ENCODE peak calls at places on chromosomes 3 and 15, in seven cellular contexts. One of them, this sample, is unnamed. For H3K4me1, the result is how much of the 10 kb centered on the place peaks cover.

GRCh38 chr3:147963711-147964110 is 554.5 kb downstream of the ZIC1 start:
- DNase-seq in body of pancreas: no peak
- DNase-seq in stomach: no peak
- DNase-seq in psoas muscle: no peak
- DNase-seq in BE2C: no peak
- DNase-seq in cardiac muscle cell: no peak
- DNase-seq in GM12878: no peak
- DNase-seq in this sample: no peak

GRCh38 chr15:23589012-23589411 is 23.5 kb downstream of the MKRN3 start:
- DNase-seq in body of pancreas: peak
- DNase-seq in stomach: no peak
- DNase-seq in psoas muscle: no peak
- DNase-seq in BE2C: no peak
- DNase-seq in cardiac muscle cell: no peak
- DNase-seq in GM12878: no peak
- DNase-seq in this sample: no peak

GRCh38 chr3:39361252-39361927 is 21.8 kb upstream of the SLC25A38 start:
- DNase-seq in body of pancreas: no peak
- DNase-seq in stomach: no peak
- DNase-seq in psoas muscle: no peak
- DNase-seq in BE2C: no peak
- DNase-seq in cardiac muscle cell: no peak
- DNase-seq in GM12878: no peak
- DNase-seq in this sample: no peak

GRCh38 chr3:58102976-58103447 is 94.8 kb downstream of the FLNB start:
- DNase-seq in body of pancreas: peak
- DNase-seq in stomach: peak
- DNase-seq in psoas muscle: no peak
- DNase-seq in BE2C: no peak
- DNase-seq in cardiac muscle cell: no peak
- DNase-seq in GM12878: no peak
- DNase-seq in this sample: no peak

GRCh38 chr15:75758071-75758872 is 45.6 kb upstream of the CSPG4 start:
- DNase-seq in body of pancreas: peak
- DNase-seq in stomach: peak
- DNase-seq in psoas muscle: peak
- DNase-seq in BE2C: peak
- DNase-seq in cardiac muscle cell: peak
- DNase-seq in GM12878: peak
- DNase-seq in this sample: peak

GRCh38 chr3:129764090-129764489 is 129.4 kb downstream of the TMCC1 start:
- DNase-seq in body of pancreas: no peak
- DNase-seq in stomach: no peak
- DNase-seq in psoas muscle: no peak
- DNase-seq in BE2C: no peak
- DNase-seq in cardiac muscle cell: no peak
- DNase-seq in GM12878: no peak
- DNase-seq in this sample: no peak

GRCh38 chr15:69665641-69666091 is 213.0 kb downstream of the RPLP1 start:
- DNase-seq in body of pancreas: no peak
- DNase-seq in stomach: no peak
- DNase-seq in psoas muscle: no peak
- DNase-seq in BE2C: no peak
- DNase-seq in cardiac muscle cell: peak
- DNase-seq in GM12878: no peak
- DNase-seq in this sample: no peak

GRCh38 chr3:99895706-99896441 is 78.2 kb downstream of the CMSS1 start:
- DNase-seq in body of pancreas: peak
- DNase-seq in stomach: no peak
- DNase-seq in psoas muscle: no peak
- DNase-seq in BE2C: no peak
- DNase-seq in cardiac muscle cell: peak
- DNase-seq in GM12878: no peak
- DNase-seq in this sample: peak

GRCh38 chr3:23713641-23714040 is 92.1 kb upstream of the UBE2E1 start:
- DNase-seq in body of pancreas: no peak
- DNase-seq in stomach: no peak
- DNase-seq in psoas muscle: no peak
- DNase-seq in BE2C: no peak
- DNase-seq in cardiac muscle cell: no peak
- DNase-seq in GM12878: no peak
- DNase-seq in this sample: no peak

GRCh38 chr3:194098036-194098871 is 37.7 kb upstream of the HES1 start:
- DNase-seq in body of pancreas: peak
- DNase-seq in stomach: no peak
- DNase-seq in psoas muscle: no peak
- DNase-seq in BE2C: no peak
- DNase-seq in cardiac muscle cell: no peak
- DNase-seq in GM12878: no peak
- DNase-seq in this sample: no peak

GRCh38 chr15:96273317-96274086 is 57.0 kb upstream of the NR2F2 start:
- DNase-seq in body of pancreas: peak
- DNase-seq in stomach: no peak
- DNase-seq in psoas muscle: no peak
- DNase-seq in BE2C: peak
- DNase-seq in cardiac muscle cell: peak
- DNase-seq in GM12878: peak
- DNase-seq in this sample: peak

GRCh38 chr3:71050133-71050520 is 533.4 kb downstream of the FOXP1 start:
- DNase-seq in body of pancreas: no peak
- DNase-seq in stomach: no peak
- DNase-seq in psoas muscle: no peak
- DNase-seq in BE2C: no peak
- DNase-seq in cardiac muscle cell: peak
- DNase-seq in GM12878: no peak
- DNase-seq in this sample: no peak

GRCh38 chr15:53611145-53611920 is 148.1 kb downstream of the WDR72 start:
- DNase-seq in body of pancreas: no peak
- DNase-seq in stomach: no peak
- DNase-seq in psoas muscle: no peak
- DNase-seq in BE2C: no peak
- DNase-seq in cardiac muscle cell: no peak
- DNase-seq in GM12878: no peak
- DNase-seq in this sample: no peak

GRCh38 chr3:130084581-130084980 is 3.0 kb downstream of the ALG1L2 start:
- DNase-seq in body of pancreas: no peak
- DNase-seq in stomach: no peak
- DNase-seq in psoas muscle: no peak
- DNase-seq in BE2C: no peak
- DNase-seq in cardiac muscle cell: no peak
- DNase-seq in GM12878: no peak
- DNase-seq in this sample: no peak

GRCh38 chr3:120858501-120858900 is 49.5 kb upstream of the STXBP5L start:
- DNase-seq in body of pancreas: no peak
- DNase-seq in stomach: no peak
- DNase-seq in psoas muscle: no peak
- DNase-seq in BE2C: no peak
- DNase-seq in cardiac muscle cell: no peak
- DNase-seq in GM12878: no peak
- DNase-seq in this sample: no peak

GRCh38 chr3:81592101-81592500 is 169.3 kb downstream of the GBE1 start:
- DNase-seq in body of pancreas: no peak
- DNase-seq in stomach: no peak
- DNase-seq in psoas muscle: no peak
- DNase-seq in BE2C: no peak
- DNase-seq in cardiac muscle cell: peak
- DNase-seq in GM12878: no peak
- DNase-seq in this sample: peak

GRCh38 chr15:36449662-36450145 is 129.7 kb upstream of the CDIN1 start:
- DNase-seq in body of pancreas: no peak
- DNase-seq in stomach: no peak
- DNase-seq in psoas muscle: no peak
- DNase-seq in BE2C: no peak
- DNase-seq in cardiac muscle cell: no peak
- DNase-seq in GM12878: no peak
- DNase-seq in this sample: no peak

GRCh38 chr3:26452363-26452762 is 170.2 kb upstream of the LRRC3B start:
- DNase-seq in body of pancreas: no peak
- DNase-seq in stomach: no peak
- DNase-seq in psoas muscle: no peak
- DNase-seq in BE2C: no peak
- DNase-seq in cardiac muscle cell: no peak
- DNase-seq in GM12878: no peak
- DNase-seq in this sample: no peak

GRCh38 chr3:151156618-151157216 is 46.3 kb downstream of the GPR171 start:
- DNase-seq in body of pancreas: peak
- DNase-seq in stomach: no peak
- DNase-seq in psoas muscle: no peak
- DNase-seq in BE2C: peak
- DNase-seq in cardiac muscle cell: peak
- DNase-seq in GM12878: no peak
- DNase-seq in this sample: peak

GRCh38 chr3:135135445-135135844 is 340.4 kb downstream of the EPHB1 start:
- DNase-seq in body of pancreas: no peak
- DNase-seq in stomach: no peak
- DNase-seq in psoas muscle: no peak
- DNase-seq in BE2C: no peak
- DNase-seq in cardiac muscle cell: no peak
- DNase-seq in GM12878: no peak
- DNase-seq in this sample: no peak

GRCh38 chr3:185680216-185680615 is 94.1 kb downstream of the SENP2 start:
- DNase-seq in body of pancreas: no peak
- DNase-seq in stomach: no peak
- DNase-seq in psoas muscle: no peak
- DNase-seq in BE2C: no peak
- DNase-seq in cardiac muscle cell: no peak
- DNase-seq in GM12878: no peak
- DNase-seq in this sample: no peak

GRCh38 chr3:141105828-141106628 is 54.9 kb downstream of the SPSB4 start:
- DNase-seq in body of pancreas: peak
- DNase-seq in stomach: peak
- DNase-seq in psoas muscle: peak
- DNase-seq in BE2C: peak
- DNase-seq in cardiac muscle cell: peak
- DNase-seq in GM12878: peak
- DNase-seq in this sample: peak

GRCh38 chr3:50245251-50245745 is 9.3 kb downstream of the GNAI2 start:
- DNase-seq in body of pancreas: no peak
- DNase-seq in stomach: no peak
- DNase-seq in psoas muscle: no peak
- DNase-seq in BE2C: no peak
- DNase-seq in cardiac muscle cell: no peak
- DNase-seq in GM12878: no peak
- DNase-seq in this sample: no peak
- H3K4me1 ChIP-seq in body of pancreas: under half
- H3K4me1 ChIP-seq in stomach: half or more
- H3K4me1 ChIP-seq in psoas muscle: half or more
- H3K4me1 ChIP-seq in BE2C: under half
- H3K4me1 ChIP-seq in cardiac muscle cell: under half
- H3K4me1 ChIP-seq in GM12878: half or more
- H3K4me1 ChIP-seq in this sample: under half

GRCh38 chr3:128011140-128011539 is 41.1 kb upstream of the SEC61A1 start:
- DNase-seq in body of pancreas: peak
- DNase-seq in stomach: peak
- DNase-seq in psoas muscle: no peak
- DNase-seq in BE2C: peak
- DNase-seq in cardiac muscle cell: peak
- DNase-seq in GM12878: no peak
- DNase-seq in this sample: peak
- TF ChIP-seq CTCF in body of pancreas: peak
- TF ChIP-seq CTCF in stomach: peak
- TF ChIP-seq CTCF in psoas muscle: no peak
- TF ChIP-seq CTCF in BE2C: peak
- TF ChIP-seq CTCF in cardiac muscle cell: peak
- TF ChIP-seq CTCF in GM12878: peak
- TF ChIP-seq CTCF in this sample: peak

GRCh38 chr15:98725874-98726273 is 77.5 kb downstream of the IGF1R start:
- DNase-seq in body of pancreas: no peak
- DNase-seq in stomach: peak
- DNase-seq in psoas muscle: no peak
- DNase-seq in BE2C: no peak
- DNase-seq in cardiac muscle cell: no peak
- DNase-seq in GM12878: no peak
- DNase-seq in this sample: no peak
- H3K4me1 ChIP-seq in body of pancreas: half or more
- H3K4me1 ChIP-seq in stomach: half or more
- H3K4me1 ChIP-seq in psoas muscle: under half
- H3K4me1 ChIP-seq in BE2C: half or more
- H3K4me1 ChIP-seq in cardiac muscle cell: under half
- H3K4me1 ChIP-seq in GM12878: under half
- H3K4me1 ChIP-seq in this sample: under half

GRCh38 chr3:13927295-13927694 is 47.4 kb upstream of the WNT7A start:
- DNase-seq in body of pancreas: no peak
- DNase-seq in stomach: no peak
- DNase-seq in psoas muscle: no peak
- DNase-seq in BE2C: no peak
- DNase-seq in cardiac muscle cell: no peak
- DNase-seq in GM12878: no peak
- DNase-seq in this sample: peak
- TF ChIP-seq CTCF in body of pancreas: no peak
- TF ChIP-seq CTCF in stomach: no peak
- TF ChIP-seq CTCF in psoas muscle: no peak
- TF ChIP-seq CTCF in BE2C: peak
- TF ChIP-seq CTCF in cardiac muscle cell: no peak
- TF ChIP-seq CTCF in GM12878: no peak
- TF ChIP-seq CTCF in this sample: peak

GRCh38 chr3:12483364-12483763 is 916 bp upstream of the TSEN2 start:
- DNase-seq in body of pancreas: no peak
- DNase-seq in stomach: no peak
- DNase-seq in psoas muscle: no peak
- DNase-seq in BE2C: no peak
- DNase-seq in cardiac muscle cell: peak
- DNase-seq in GM12878: no peak
- DNase-seq in this sample: no peak

GRCh38 chr3:12486001-12486400 is 1.7 kb downstream of the TSEN2 start:
- DNase-seq in body of pancreas: no peak
- DNase-seq in stomach: no peak
- DNase-seq in psoas muscle: no peak
- DNase-seq in BE2C: no peak
- DNase-seq in cardiac muscle cell: no peak
- DNase-seq in GM12878: no peak
- DNase-seq in this sample: no peak

GRCh38 chr3:12484198-12484982 is at the start of gene TSEN2:
- DNase-seq in body of pancreas: peak
- DNase-seq in stomach: peak
- DNase-seq in psoas muscle: peak
- DNase-seq in BE2C: peak
- DNase-seq in cardiac muscle cell: peak
- DNase-seq in GM12878: peak
- DNase-seq in this sample: peak

GRCh38 chr3:12484983-12485327 is 675 bp downstream of the TSEN2 start:
- DNase-seq in body of pancreas: no peak
- DNase-seq in stomach: no peak
- DNase-seq in psoas muscle: no peak
- DNase-seq in BE2C: no peak
- DNase-seq in cardiac muscle cell: no peak
- DNase-seq in GM12878: no peak
- DNase-seq in this sample: no peak

DNA sequence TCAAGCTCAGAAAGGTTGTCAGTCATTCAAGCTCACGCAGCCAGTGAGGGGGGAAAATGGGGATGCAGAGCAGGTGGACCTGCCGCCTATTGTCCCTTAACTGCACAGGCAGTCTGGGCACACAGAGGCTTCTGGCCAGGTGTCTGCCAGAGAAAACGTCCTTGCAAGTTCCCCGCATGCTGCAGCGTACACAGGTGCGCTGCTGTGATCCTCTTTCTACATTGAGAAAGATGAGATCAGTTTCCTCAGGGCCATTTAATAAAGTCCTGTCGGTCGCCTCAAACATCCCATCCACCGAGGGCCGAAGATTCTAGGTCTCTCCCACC is 445 bp upstream of the TSEN2 start:
- DNase-seq in body of pancreas: no peak
- DNase-seq in stomach: no peak
- DNase-seq in psoas muscle: no peak
- DNase-seq in BE2C: no peak
- DNase-seq in cardiac muscle cell: no peak
- DNase-seq in GM12878: no peak
- DNase-seq in this sample: no peak
- H3K4me1 ChIP-seq in body of pancreas: under half
- H3K4me1 ChIP-seq in stomach: under half
- H3K4me1 ChIP-seq in psoas muscle: under half
- H3K4me1 ChIP-seq in BE2C: under half
- H3K4me1 ChIP-seq in cardiac muscle cell: under half
- H3K4me1 ChIP-seq in GM12878: under half
- H3K4me1 ChIP-seq in this sample: under half

This sample was measured in PC-9.